ENCODE peak calls at places on chromosomes 2 and 18, in eight cellular contexts. T is suprapubic skin, S is HepG2, A is A549, M is heart left ventricle, C is upper lobe of left lung, B is ovary, I is endothelial cell of umbilical vein. Z is an unnamed sample.

GRCh38 chr2:175366814-175367213 is 185.3 kb upstream of the ATP5MC3 start:
- DNase-seq in C (no peak), S (peak), B (no peak), I (peak), T (no peak), M (no peak), A (peak), Z (peak)

GRCh38 chr2:16123421-16123820 is 183.1 kb downstream of the MYCN start:
- DNase-seq in M (no peak), S (no peak), A (no peak), B (no peak), T (no peak), I (no peak), C (no peak), Z (no peak)

GRCh38 chr2:166410828-166411472 is 35.2 kb upstream of the SCN9A start:
- DNase-seq in I (peak), M (no peak), T (no peak), B (no peak), A (peak), C (no peak), S (peak), Z (no peak)

GRCh38 chr2:42810971-42811865 is 18.8 kb upstream of the HAAO start:
- DNase-seq in A (no peak), T (peak), B (peak), I (peak), M (peak), S (peak), C (peak), Z (peak)

GRCh38 chr2:30305235-30305634 is 73.9 kb downstream of the LBH start:
- DNase-seq in M (no peak), C (no peak), B (no peak), T (no peak), A (no peak), S (no peak), I (no peak), Z (peak)

GRCh38 chr2:225600444-225600843 is 200.9 kb downstream of the NYAP2 start:
- DNase-seq in T (no peak), I (no peak), A (no peak), M (no peak), S (no peak), C (no peak), B (no peak), Z (no peak)

GRCh38 chr18:78430171-78430857 is 549.3 kb upstream of the SALL3 start:
- DNase-seq in C (peak), I (no peak), A (no peak), T (no peak), M (no peak), S (no peak), B (no peak), Z (no peak)

GRCh38 chr2:57821085-57821484 is 225.5 kb upstream of the VRK2 start:
- DNase-seq in T (no peak), I (no peak), A (no peak), B (no peak), M (no peak), S (no peak), C (no peak), Z (no peak)

GRCh38 chr2:74712223-74713053 is 58.4 kb downstream of the SEMA4F start:
- DNase-seq in S (no peak), M (no peak), B (no peak), A (no peak), T (no peak), I (no peak), C (no peak), Z (no peak)

GRCh38 chr18:54242327-54242726 is 17.9 kb upstream of the MBD2 start:
- DNase-seq in T (no peak), M (no peak), C (peak), B (no peak), A (no peak), S (no peak), I (no peak), Z (no peak)

GRCh38 chr2:110990440-110990839 is 130.3 kb upstream of the BCL2L11 start:
- DNase-seq in A (no peak), B (no peak), T (no peak), C (no peak), I (no peak), M (no peak), S (no peak), Z (no peak)

GRCh38 chr2:163466583-163466982 is 269.2 kb downstream of the FIGN start:
- DNase-seq in C (no peak), M (no peak), A (no peak), B (no peak), S (no peak), I (no peak), T (no peak), Z (peak)

GRCh38 chr2:47339745-47340541 is 63.0 kb upstream of the MSH2 start:
- DNase-seq in C (no peak), T (no peak), M (no peak), B (no peak), I (no peak), S (peak), A (peak), Z (no peak)

GRCh38 chr2:46273919-46274318 is 23.3 kb upstream of the EPAS1 start:
- DNase-seq in C (no peak), T (no peak), B (no peak), A (peak), S (no peak), I (peak), M (no peak), Z (no peak)

GRCh38 chr2:232315049-232315922 is 63.3 kb upstream of the ALPP start:
- DNase-seq in B (no peak), A (no peak), I (peak), M (peak), T (no peak), C (no peak), S (no peak), Z (no peak)

GRCh38 chr2:101718479-101718878 is 21.0 kb downstream of the MAP4K4 start:
- DNase-seq in M (no peak), C (no peak), T (no peak), I (no peak), S (no peak), B (no peak), A (no peak), Z (no peak)

GRCh38 chr18:55779461-55779710 is 191.4 kb upstream of the TCF4 start:
- DNase-seq in M (no peak), A (no peak), T (no peak), I (no peak), S (no peak), B (no peak), C (no peak), Z (peak)

GRCh38 chr2:227870710-227871374 is 589 bp upstream of the DAW1 start:
- DNase-seq in T (no peak), A (peak), B (no peak), M (no peak), C (no peak), I (peak), S (no peak), Z (no peak)

GRCh38 chr2:236919209-236919608 is 166.5 kb upstream of the COPS8 start:
- DNase-seq in B (no peak), I (peak), C (no peak), A (peak), T (no peak), S (no peak), M (no peak), Z (no peak)

GRCh38 chr2:240362826-240363717 is 72.4 kb upstream of the GPC1 start:
- DNase-seq in I (no peak), M (peak), A (no peak), T (no peak), B (no peak), C (peak), S (no peak), Z (no peak)

GRCh38 chr2:144317071-144317738 is 202.7 kb downstream of the ZEB2 start:
- DNase-seq in T (no peak), S (no peak), B (no peak), I (no peak), A (no peak), M (no peak), C (no peak), Z (no peak)

GRCh38 chr2:190987116-190987515 is 26.9 kb downstream of the STAT1 start:
- DNase-seq in A (no peak), T (no peak), B (no peak), I (no peak), C (no peak), M (no peak), S (no peak), Z (no peak)

GRCh38 chr2:190981733-190982132 is 32.2 kb downstream of the STAT1 start:
- DNase-seq in C (no peak), T (no peak), M (no peak), S (no peak), I (no peak), B (no peak), A (no peak), Z (no peak)

GRCh38 chr2:190982263-190983034 is 31.5 kb downstream of the STAT1 start:
- DNase-seq in I (no peak), C (no peak), S (no peak), M (no peak), T (no peak), A (no peak), B (no peak), Z (no peak)

GRCh38 chr2:190986221-190986953 is 27.6 kb downstream of the STAT1 start:
- DNase-seq in A (no peak), S (no peak), I (no peak), T (no peak), B (no peak), C (no peak), M (no peak), Z (no peak)

GRCh38 chr2:190984595-190984994 is 29.4 kb downstream of the STAT1 start:
- DNase-seq in I (peak), S (no peak), B (no peak), A (no peak), M (no peak), C (no peak), T (no peak), Z (no peak)
- TF ChIP-seq POLR2A in I (no peak), S (no peak), B (no peak), A (no peak), M (no peak), C (no peak), T (no peak), Z (no peak)

DNA sequence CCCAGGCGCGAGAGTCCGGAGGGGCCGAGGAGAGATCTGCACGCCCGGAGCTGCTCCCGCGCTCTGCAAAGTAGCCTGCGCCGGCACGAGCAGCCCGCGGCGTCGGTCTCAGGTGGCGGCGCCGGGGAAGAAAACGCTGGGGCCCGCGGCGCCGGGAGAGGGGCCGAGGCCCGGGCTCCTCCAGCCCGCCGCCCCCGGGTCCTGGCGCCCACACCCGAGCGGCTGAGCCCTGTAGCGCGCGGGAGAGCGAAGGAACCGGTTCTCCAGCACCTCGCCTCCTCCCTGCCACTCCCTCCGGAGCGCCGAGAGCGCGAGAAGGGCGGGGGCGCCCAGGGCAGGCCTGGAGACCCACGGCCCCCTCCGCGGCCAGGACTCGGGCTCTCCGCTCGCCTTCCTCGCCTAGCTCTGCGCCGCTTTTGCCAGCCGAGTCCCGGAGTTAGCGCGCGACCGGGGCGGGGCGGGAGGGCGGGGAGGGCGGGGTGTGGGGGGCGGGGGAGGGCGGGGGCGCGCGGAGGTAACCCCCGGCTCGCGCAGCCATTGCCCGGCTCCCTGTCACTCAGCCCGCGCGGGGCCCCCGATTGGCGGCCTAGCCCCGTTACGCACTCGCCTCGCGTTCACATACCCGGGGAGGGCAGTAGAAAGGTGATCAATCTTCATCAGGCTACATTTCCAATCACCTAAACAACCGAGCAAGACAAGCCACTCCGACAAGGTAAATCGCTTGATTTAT is at the start of gene OTX1:
- DNase-seq in I (peak), A (peak), C (peak), T (no peak), S (peak), M (peak), B (peak), Z (peak)
- TF ChIP-seq POLR2A in I (no peak), A (peak), C (no peak), T (no peak), S (peak), M (no peak), B (no peak), Z (no peak)

DNA sequence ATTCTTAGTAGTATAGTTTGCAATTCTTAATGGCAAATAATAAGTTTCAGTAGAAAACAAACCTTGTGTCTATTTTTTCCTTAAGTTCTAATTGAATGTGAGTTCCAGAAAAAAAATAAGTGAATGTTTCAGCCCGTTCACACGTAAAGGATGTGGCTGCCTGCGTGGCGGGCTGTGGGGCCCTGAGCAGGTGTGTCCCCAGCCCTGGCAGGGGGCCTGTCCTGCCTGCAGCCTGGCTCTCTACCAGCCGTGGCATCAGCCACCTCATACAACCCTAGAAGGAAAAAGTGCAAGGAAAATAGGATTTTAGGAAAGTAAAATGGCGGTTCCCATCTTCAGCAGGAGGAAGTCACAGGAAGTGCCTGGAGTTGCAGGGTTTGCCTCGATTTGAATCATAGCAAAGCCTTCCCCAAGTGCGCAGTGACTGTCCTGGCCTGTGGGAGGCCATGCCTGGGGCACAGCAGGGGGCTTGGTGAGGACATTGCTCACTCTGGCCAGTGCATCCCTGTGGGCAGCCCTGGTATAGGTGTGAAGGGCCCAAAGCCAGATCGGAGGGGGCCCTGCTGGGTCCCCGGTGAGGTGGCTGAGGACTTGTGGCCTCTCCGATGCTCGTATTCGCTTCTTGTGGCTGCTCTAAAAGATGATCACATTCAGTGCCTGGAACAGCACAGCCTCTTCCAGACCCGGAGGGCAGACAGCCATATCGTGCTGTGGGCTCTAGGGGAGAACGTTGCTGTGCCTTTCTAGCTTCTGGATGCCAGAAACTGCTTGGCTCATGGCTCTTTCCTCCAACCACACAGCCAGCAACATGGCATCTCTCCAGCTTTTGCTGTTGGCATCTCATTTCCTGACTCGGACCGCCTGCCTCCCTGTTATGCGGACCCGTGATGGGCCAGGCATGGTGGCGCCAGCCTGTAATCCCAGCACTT is 12.6 kb downstream of the DTYMK start:
- DNase-seq in B (no peak), T (no peak), A (peak), S (peak), I (no peak), M (peak), C (peak), Z (peak)
- TF ChIP-seq POLR2A in B (no peak), T (no peak), A (no peak), S (no peak), I (no peak), M (no peak), C (no peak), Z (no peak)

DNA sequence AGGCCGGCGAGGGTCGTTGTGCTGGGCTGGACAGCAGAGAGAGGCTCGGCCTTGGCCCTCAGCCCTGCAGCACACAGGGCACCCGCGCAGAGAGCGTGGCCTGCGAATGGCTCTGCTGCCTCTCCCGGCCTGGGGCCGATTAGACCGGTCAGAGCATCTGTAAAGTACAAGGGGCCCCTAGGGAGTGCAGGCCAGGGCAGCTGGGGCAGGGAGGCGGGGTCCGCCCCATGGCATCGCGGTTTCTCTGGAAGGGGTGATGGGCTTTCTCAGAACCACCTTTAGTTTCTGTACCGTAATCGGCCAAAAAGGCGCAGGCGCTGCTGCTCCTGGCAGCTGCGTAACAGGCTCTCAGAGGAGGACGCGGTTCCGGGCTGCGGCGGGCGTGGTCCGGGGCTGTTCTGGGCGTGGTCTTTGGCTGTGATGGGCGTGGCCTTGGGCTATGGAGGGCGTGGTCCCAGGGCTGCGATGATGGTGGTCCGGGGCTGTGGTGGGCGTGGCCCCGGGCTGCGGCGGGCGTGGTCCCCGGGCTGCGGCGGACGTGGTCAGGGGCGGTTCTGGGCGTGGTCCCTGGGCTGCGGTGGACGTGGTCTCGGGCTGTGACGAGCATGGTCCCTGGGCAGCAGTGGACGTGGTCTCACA is 1.5 kb upstream of the GPR148 start:
- DNase-seq in B (peak), C (peak), A (peak), T (peak), I (peak), S (no peak), M (peak), Z (peak)
- TF ChIP-seq POLR2A in B (no peak), C (no peak), A (peak), T (no peak), I (peak), S (no peak), M (no peak), Z (no peak)

DNA sequence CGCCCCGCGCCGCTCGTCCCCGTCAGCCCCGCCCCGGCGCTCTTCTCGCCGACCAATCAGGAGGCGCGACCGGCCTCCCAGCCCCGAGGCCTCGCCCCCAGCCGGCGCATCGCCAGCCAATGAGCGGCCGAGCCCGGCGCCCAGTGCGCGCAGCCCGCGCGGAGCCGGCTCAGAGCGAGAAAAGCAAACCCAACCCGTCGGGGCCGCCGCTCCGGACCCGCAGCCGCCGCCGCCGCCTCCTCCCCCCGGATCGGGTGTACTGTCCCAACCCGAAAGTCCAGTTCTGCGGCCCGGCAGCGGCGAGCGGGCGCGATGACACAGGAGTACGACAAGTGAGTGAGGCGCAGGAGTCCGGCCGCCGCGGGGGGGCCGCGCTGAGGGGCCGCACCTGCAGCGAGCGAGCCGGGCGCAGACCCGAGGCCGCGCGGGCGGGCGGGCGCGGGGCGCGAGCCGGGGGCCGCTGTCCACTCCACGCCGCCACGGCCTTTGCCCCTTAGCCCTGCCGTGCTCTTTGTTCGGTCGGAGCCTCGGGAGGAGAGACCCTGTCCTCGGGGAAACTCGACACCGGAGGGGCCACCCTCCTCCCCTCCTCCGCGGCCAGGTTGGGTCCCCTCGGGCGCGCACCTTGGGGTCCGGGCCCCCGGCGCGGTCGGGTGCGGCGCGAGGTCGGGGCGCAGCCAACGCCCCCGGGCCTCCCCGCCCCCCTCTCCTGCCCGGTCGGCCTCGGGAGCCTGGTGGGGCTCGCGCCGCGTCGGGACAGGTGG is at the start of gene GRHL1:
- DNase-seq in C (peak), I (peak), S (peak), T (peak), B (peak), A (peak), M (peak), Z (peak)
- TF ChIP-seq POLR2A in C (no peak), I (no peak), S (peak), T (peak), B (no peak), A (peak), M (no peak), Z (no peak)

DNA sequence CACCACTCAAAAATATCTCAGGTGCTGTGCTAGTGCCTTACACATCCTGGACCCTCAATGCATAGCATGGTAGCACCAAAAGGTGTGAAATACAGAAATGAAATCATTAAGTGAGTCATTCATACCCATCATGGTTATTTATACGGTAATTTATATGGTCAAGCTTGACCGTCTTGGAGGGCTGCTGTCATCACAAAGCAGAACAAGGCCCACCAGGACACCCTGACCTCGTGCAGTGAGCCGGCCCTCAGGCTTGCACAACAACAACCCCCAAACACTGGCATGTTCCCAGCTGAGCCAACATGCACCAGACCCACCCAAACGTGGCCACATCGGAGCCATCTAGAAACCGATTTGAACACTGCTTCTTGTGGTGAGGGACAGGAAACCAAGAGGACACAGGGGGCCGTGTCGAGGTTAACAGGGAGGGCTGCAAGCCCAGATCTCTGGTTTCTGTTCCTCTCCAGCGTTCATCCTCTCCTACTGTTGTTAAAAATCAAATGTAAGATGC is 378.5 kb upstream of the ID2 start:
- DNase-seq in M (peak), A (no peak), B (no peak), C (no peak), T (no peak), I (no peak), S (no peak), Z (peak)
- TF ChIP-seq POLR2A in M (no peak), A (no peak), B (no peak), C (no peak), T (no peak), I (no peak), S (no peak), Z (no peak)

Z was measured in erythroblast.